ENCODE peak calls at places on chromosome 15, in six cellular contexts. L is A549, V is SK-N-SH, A is GM12878, K is K562, W is HepG2. Y is an unnamed sample.

GRCh38 chr15:62068071-62068786 is 1.5 kb downstream of the C2CD4A start:
- DNase-seq in L (peak), K (peak), W (peak), A (no peak), V (peak), Y (no peak)

GRCh38 chr15:37099321-37100108 is 834 bp downstream of the MEIS2 start:
- DNase-seq in V (peak), L (peak), K (peak), W (peak), A (no peak), Y (peak)

GRCh38 chr15:95368211-95368610 is 962.3 kb upstream of the NR2F2 start:
- DNase-seq in W (no peak), L (no peak), A (no peak), V (no peak), K (no peak), Y (no peak)

GRCh38 chr15:66099950-66100671 is 153.4 kb downstream of the MEGF11 start:
- DNase-seq in L (no peak), K (no peak), A (no peak), V (no peak), W (no peak), Y (no peak)

GRCh38 chr15:64144565-64145281 is 6.8 kb upstream of the SNX22 start:
- DNase-seq in L (no peak), V (no peak), K (no peak), W (no peak), A (peak), Y (no peak)

GRCh38 chr15:88246666-88247446 is 9.7 kb downstream of the NTRK3 start:
- DNase-seq in K (peak), W (peak), A (no peak), V (peak), L (peak), Y (peak)

GRCh38 chr15:63489352-63489751 is 15.0 kb upstream of the USP3 start:
- DNase-seq in L (no peak), V (no peak), K (no peak), W (no peak), A (no peak), Y (no peak)

GRCh38 chr15:26967719-26968269 is 3.2 kb upstream of the GABRG3 start:
- DNase-seq in A (no peak), L (no peak), K (no peak), V (peak), W (no peak), Y (no peak)

GRCh38 chr15:48031466-48031865 is 89.3 kb upstream of the SLC24A5 start:
- DNase-seq in W (no peak), V (peak), L (no peak), A (no peak), K (no peak), Y (no peak)

GRCh38 chr15:31270767-31271166 is 55.9 kb upstream of the KLF13 start:
- DNase-seq in V (peak), W (no peak), K (peak), L (no peak), A (no peak), Y (no peak)

GRCh38 chr15:101064795-101065569 is 145.8 kb downstream of the LRRK1 start:
- DNase-seq in K (no peak), W (no peak), A (no peak), V (no peak), L (no peak), Y (no peak)

GRCh38 chr15:101062471-101063171 is 143.5 kb downstream of the LRRK1 start:
- DNase-seq in K (no peak), L (no peak), W (no peak), A (peak), V (no peak), Y (no peak)

GRCh38 chr15:101065570-101066221 is 146.5 kb downstream of the LRRK1 start:
- DNase-seq in V (no peak), A (no peak), L (no peak), K (no peak), W (no peak), Y (no peak)

GRCh38 chr15:101063212-101063611 is 144.1 kb downstream of the LRRK1 start:
- DNase-seq in K (no peak), W (no peak), A (no peak), V (no peak), L (no peak), Y (no peak)

DNA sequence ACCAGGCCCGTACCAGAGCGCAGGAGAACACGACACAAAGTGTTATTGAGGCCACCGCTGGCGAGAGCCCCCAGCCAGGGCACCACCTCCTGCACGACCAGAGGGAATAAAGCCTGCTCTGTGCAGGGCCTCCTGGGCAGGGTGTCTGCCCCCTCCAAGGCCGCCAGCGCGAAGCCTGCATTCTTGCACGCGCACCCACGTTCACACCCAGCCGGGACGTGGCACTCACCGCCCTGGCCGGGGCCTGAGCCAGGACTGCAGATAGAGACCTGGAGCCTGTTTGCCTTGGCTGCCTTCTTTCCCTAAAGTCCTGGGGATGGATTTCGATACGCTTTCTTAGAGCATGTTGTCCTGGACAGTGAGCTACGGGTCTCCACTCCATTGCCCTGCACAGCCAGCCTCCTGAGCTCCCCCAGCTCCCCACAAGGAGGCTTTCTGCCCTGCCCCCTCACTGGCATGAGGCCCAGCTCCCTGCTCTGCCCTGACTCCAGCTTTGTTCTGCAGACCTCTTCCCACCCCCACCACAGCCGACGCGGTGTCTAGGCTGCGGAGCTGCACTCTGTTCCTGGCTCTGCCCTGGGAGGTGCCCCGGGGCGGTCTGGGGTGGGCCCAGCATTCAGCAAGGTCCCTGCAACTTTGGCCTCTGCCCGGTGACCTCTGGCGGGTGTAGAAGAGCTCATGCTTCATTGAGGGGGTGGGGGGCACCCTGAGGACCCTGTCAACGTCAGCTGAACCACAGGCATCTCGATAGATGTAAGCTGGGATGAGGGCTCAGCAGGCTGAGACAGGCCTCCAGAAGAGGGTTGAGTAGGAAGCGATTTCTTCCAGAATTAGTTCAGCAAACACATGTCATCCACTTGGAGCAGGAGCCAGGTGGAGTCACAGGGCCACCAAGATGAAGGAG is 145.0 kb downstream of the LRRK1 start:
- DNase-seq in V (peak), K (no peak), L (no peak), W (peak), A (no peak), Y (no peak)
- TF ChIP-seq SMC3 in V (no peak), K (no peak), L (no peak), W (no peak), A (no peak), Y (no peak)

GRCh38 chr15:41794081-41794480 is 19.8 kb downstream of the MAPKBP1 start:
- DNase-seq in L (no peak), V (no peak), A (no peak), W (no peak), K (no peak), Y (peak)

GRCh38 chr15:41798607-41799487 is 24.6 kb downstream of the MAPKBP1 start:
- DNase-seq in L (no peak), V (no peak), A (no peak), W (peak), K (no peak), Y (no peak)

GRCh38 chr15:41797194-41797593 is 22.9 kb downstream of the MAPKBP1 start:
- DNase-seq in L (no peak), V (no peak), K (no peak), W (no peak), A (no peak), Y (no peak)

GRCh38 chr15:41795996-41796395 is 21.7 kb downstream of the MAPKBP1 start:
- DNase-seq in V (no peak), K (no peak), A (no peak), L (no peak), W (no peak), Y (no peak)

DNA sequence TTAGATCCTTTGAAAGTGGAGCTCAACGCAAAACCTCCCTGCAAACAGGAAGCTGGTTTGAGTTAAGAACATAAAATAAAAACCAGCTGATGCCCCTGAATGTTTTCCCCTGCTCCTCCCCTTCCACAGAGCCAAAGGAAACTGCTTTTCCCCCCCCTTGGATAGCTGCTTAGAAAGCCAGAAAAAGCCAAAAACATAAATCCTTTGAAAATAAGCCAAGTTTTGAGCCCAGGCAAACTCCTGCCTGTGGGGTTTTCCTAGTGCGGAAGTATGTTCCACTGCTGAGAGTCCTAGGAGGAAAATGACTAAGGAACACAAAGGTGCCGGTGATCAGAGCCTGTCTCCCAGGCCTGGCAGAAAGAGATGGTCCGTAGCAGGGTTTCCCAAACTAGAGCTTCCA is 22.2 kb downstream of the MAPKBP1 start:
- DNase-seq in K (no peak), A (no peak), L (no peak), W (peak), V (peak), Y (peak)
- TF ChIP-seq SMC3 in K (no peak), A (no peak), L (no peak), W (no peak), V (no peak), Y (no peak)

GRCh38 chr15:80179966-80180365 is 27.2 kb downstream of the FAH start:
- DNase-seq in K (no peak), L (no peak), V (no peak), W (no peak), A (no peak), Y (no peak)
- TF ChIP-seq SMC3 in K (no peak), L (no peak), V (no peak), W (no peak), A (no peak), Y (no peak)

GRCh38 chr15:93298901-93299300 is 209.9 kb upstream of the RGMA start:
- DNase-seq in K (no peak), A (no peak), L (no peak), W (no peak), V (no peak), Y (no peak)
- TF ChIP-seq SMC3 in K (no peak), A (no peak), L (no peak), W (no peak), V (no peak), Y (no peak)

DNA sequence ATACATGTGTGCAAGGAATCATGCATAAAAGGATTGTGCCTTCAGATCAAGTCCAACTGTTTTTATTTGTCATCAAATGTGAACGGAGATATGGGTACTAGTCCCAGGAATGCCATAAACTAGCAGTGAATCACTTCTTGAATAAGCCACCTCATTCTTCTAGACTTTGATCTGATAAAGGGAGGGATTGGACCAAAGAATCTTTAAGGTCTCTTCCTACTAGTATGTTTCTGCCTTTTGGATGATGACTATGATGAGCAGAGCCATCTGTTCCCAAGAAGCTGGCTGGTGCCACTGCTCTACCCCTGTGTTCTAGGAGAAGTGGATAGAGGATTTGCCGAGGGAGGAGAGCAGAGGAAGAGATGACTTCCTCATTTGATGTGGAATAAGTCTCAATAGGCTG is 28.8 kb upstream of the UACA start:
- DNase-seq in W (no peak), V (no peak), K (no peak), L (peak), A (no peak), Y (peak)
- TF ChIP-seq SMC3 in W (no peak), V (no peak), K (no peak), L (no peak), A (no peak), Y (no peak)

DNA sequence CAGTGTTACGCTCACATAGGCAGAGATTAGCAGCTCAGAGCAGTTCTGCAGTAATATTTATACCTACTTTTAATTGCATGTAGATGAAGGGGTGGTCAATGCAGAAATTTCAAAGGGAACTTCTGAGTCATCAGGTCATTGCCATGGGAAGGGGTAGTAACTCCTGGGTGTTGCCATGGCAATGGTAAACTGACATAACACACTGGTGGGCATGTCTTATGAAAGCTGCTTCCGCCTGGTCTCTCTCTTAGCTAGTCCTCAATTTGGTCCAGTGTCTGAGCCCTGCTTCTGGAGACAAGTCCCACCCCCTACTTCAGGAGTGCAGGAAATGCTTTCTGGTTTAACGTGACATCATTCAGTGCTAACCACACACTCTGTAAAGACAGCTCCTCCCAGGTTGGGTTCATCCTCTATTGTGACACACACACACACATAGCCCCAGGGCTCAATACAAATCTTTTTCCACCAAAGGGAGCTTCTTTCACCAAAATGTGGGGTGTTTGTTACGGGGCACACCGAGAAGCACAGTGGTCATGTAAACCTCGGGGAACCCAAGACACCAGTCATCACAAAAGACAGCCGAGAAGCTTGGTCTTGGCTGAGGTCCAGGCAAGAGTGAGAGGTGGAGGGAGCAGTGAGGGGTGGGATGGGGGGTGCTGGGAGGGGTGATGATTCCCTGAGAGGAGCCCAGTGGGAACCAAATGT is 74.5 kb downstream of the TLE3 start:
- DNase-seq in W (no peak), L (peak), A (peak), V (no peak), K (no peak), Y (peak)
- TF ChIP-seq SMC3 in W (no peak), L (no peak), A (no peak), V (no peak), K (no peak), Y (no peak)

DNA sequence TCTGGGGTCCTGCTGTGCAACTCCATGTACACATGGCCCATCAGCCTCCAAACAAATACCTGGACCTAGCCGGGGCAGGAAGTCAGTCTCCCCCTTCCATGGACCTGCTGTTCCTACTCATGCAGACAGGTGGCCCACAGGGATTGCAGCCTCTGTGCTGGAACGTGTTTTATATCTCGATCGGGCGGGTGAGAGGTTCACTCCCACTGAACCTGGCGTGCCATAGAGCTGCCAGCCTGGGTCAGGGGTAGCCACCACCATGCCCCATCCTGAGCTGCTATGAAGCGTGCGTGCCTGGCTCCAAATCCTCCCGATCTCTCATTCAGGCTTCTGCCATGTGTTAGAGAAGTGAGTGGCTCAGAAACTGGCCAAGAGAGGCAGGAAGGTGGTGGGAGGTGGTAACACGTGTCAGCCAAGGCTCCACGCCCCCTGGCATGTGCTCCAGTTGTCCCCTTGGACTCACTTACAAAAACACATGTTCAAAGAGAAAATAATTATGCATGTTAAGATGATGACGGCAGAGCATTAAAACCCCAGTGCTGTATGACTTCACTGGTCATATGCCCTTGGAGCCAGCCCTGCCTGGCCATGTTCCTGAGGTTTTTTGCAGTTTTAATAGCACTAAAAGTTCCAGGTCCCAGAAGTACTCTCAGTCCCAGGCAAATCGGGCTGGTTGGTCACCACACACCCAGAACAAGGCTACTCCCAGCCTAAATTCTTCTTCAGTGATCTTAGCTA is 30.6 kb downstream of the CTSH start:
- DNase-seq in W (peak), A (no peak), L (peak), K (no peak), V (no peak), Y (no peak)
- TF ChIP-seq SMC3 in W (peak), A (peak), L (no peak), K (peak), V (peak), Y (no peak)

GRCh38 chr15:68581725-68582124 is 2.9 kb downstream of the CORO2B start:
- DNase-seq in A (no peak), L (no peak), K (no peak), W (no peak), V (no peak), Y (no peak)
- TF ChIP-seq SMC3 in A (no peak), L (no peak), K (no peak), W (no peak), V (no peak), Y (no peak)

Y was measured in IMR-90.